ENCODE peak calls at places on chromosomes 11 and 22, in seven cellular contexts. T is tibial nerve, E is dorsolateral prefrontal cortex, W is upper lobe of right lung, H is lower lobe of right lung, Q is bronchial epithelial cell, L is left lung. G is an unnamed sample.

GRCh38 chr11:134664447-134664846 is 252.4 kb upstream of the B3GAT1 start:
- DNase-seq in E (no peak), T (no peak), W (no peak), H (no peak), Q (no peak), L (no peak), G (no peak)

GRCh38 chr22:42190274-42190673 is 59.7 kb upstream of the CYP2D6 start:
- DNase-seq in E (no peak), H (no peak), W (no peak), L (no peak), T (no peak), Q (no peak), G (no peak)

GRCh38 chr22:46966495-46966845 is 204.0 kb downstream of the TBC1D22A start:
- DNase-seq in H (no peak), T (no peak), E (no peak), W (no peak), L (no peak), Q (no peak), G (no peak)

GRCh38 chr11:8937159-8937558 is 4.4 kb upstream of the C11orf16 start:
- DNase-seq in W (no peak), E (no peak), Q (no peak), T (no peak), H (no peak), L (no peak), G (no peak)

GRCh38 chr11:30579348-30579747 is 6.8 kb downstream of the MPPED2 start:
- DNase-seq in E (no peak), H (no peak), T (no peak), Q (no peak), L (no peak), W (no peak), G (no peak)

GRCh38 chr22:37803636-37804371 is 3.9 kb upstream of the GCAT start:
- DNase-seq in W (no peak), Q (no peak), E (no peak), L (no peak), H (no peak), T (no peak), G (no peak)

GRCh38 chr22:48089601-48090331 is 1327.3 kb downstream of the TBC1D22A start:
- DNase-seq in T (peak), Q (no peak), W (peak), E (peak), L (no peak), H (no peak), G (no peak)

GRCh38 chr22:30211124-30211820 is 35.3 kb downstream of the LIF start:
- DNase-seq in Q (no peak), T (no peak), E (no peak), L (no peak), W (peak), H (no peak), G (no peak)

GRCh38 chr11:134666273-134667174 is 254.5 kb upstream of the B3GAT1 start:
- DNase-seq in E (no peak), T (no peak), Q (no peak), W (no peak), L (no peak), H (no peak), G (no peak)

GRCh38 chr22:36911887-36912661 is 1.4 kb upstream of the CSF2RB start:
- DNase-seq in T (no peak), Q (no peak), E (no peak), W (no peak), H (no peak), L (no peak), G (peak)

GRCh38 chr11:72113170-72113808 is 794 bp upstream of the ANAPC15 start:
- DNase-seq in H (no peak), Q (peak), W (no peak), L (no peak), T (no peak), E (no peak), G (peak)

GRCh38 chr22:38267086-38267485 is 5.7 kb downstream of the TMEM184B start:
- DNase-seq in L (no peak), E (no peak), Q (no peak), W (no peak), H (no peak), T (no peak), G (no peak)

GRCh38 chr11:125416993-125417935 is 78.8 kb downstream of the FEZ1 start:
- DNase-seq in Q (no peak), E (no peak), L (no peak), W (no peak), H (no peak), T (no peak), G (no peak)

GRCh38 chr11:126211236-126212088 is at the start of the genes FAM118B and RPUSD4:
- DNase-seq in H (peak), Q (peak), E (peak), W (peak), L (peak), T (peak), G (peak)

GRCh38 chr11:37642321-37642720 is 1044.3 kb upstream of the RAG2 start:
- DNase-seq in Q (no peak), T (no peak), L (no peak), E (no peak), W (no peak), H (no peak), G (no peak)

GRCh38 chr11:129320485-129320884 is 55.2 kb upstream of the BARX2 start:
- DNase-seq in Q (peak), L (no peak), T (no peak), W (no peak), H (no peak), E (no peak), G (no peak)

GRCh38 chr11:62370743-62371440 is 33.6 kb downstream of the ASRGL1 start:
- DNase-seq in E (no peak), W (peak), H (peak), L (peak), T (no peak), Q (no peak), G (no peak)

GRCh38 chr11:80846442-80846841 is 1405.6 kb upstream of the TENM4 start:
- DNase-seq in Q (no peak), H (no peak), L (no peak), T (no peak), E (no peak), W (no peak), G (no peak)

GRCh38 chr22:30392661-30393321 is 4.0 kb upstream of the SEC14L2 start:
- DNase-seq in E (no peak), T (no peak), L (no peak), H (no peak), W (peak), Q (no peak), G (no peak)

GRCh38 chr11:48116843-48117242 is 99.8 kb upstream of the OR4B1 start:
- DNase-seq in W (no peak), L (no peak), H (no peak), Q (no peak), T (no peak), E (no peak), G (no peak)
- TF ChIP-seq CTCF in W (peak), L (peak), H (peak), Q (peak), T (no peak), E (peak), G (peak)

GRCh38 chr11:1706634-1707400 is 9.8 kb downstream of the KRTAP5-6 start:
- DNase-seq in H (no peak), L (peak), E (no peak), T (no peak), Q (no peak), W (no peak), G (no peak)
- TF ChIP-seq CTCF in H (peak), L (no peak), E (peak), T (no peak), Q (no peak), W (peak), G (peak)

GRCh38 chr11:119991669-119992068 is 146.2 kb downstream of the TRIM29 start:
- DNase-seq in H (no peak), T (no peak), W (peak), L (peak), Q (no peak), E (no peak), G (no peak)

GRCh38 chr11:119992171-119993051 is 145.5 kb downstream of the TRIM29 start:
- DNase-seq in L (peak), T (no peak), E (no peak), Q (no peak), H (no peak), W (peak), G (no peak)

GRCh38 chr11:119991022-119991404 is 146.9 kb downstream of the TRIM29 start:
- DNase-seq in E (no peak), H (no peak), Q (no peak), T (no peak), L (no peak), W (no peak), G (no peak)

GRCh38 chr11:119995730-119996491 is 142.0 kb downstream of the TRIM29 start:
- DNase-seq in W (no peak), H (no peak), T (no peak), E (peak), L (no peak), Q (no peak), G (no peak)

DNA sequence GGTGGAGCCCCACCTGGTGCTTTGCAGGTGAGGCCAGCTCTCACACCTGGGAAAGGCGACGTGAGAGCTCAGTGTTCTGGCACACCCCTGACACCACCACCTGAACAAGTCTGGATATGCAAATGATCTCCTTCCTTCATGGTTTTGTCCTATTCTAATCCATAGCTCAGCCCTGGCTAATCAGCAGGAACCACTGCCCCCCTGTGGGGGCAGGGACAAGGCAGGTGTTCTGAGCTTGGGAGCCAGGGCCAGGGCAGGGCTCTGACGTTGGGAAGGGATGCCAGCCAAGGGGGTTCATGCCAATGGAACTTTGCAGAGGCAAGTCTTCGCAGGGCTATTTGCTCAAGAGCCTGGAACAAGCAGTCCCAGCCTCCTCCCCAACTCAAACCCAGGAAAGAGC is 144.2 kb downstream of the TRIM29 start:
- DNase-seq in W (no peak), E (no peak), T (no peak), L (no peak), H (no peak), Q (peak), G (no peak)
- TF ChIP-seq CTCF in W (no peak), E (no peak), T (no peak), L (no peak), H (no peak), Q (peak), G (no peak)

GRCh38 chr22:22978637-22979036 is 91.0 kb downstream of the IGLL5 start:
- DNase-seq in T (no peak), H (no peak), E (no peak), W (no peak), Q (no peak), L (no peak), G (no peak)

GRCh38 chr22:22977479-22978200 is 90.0 kb downstream of the IGLL5 start:
- DNase-seq in H (no peak), W (no peak), E (no peak), T (no peak), L (no peak), Q (no peak), G (no peak)

GRCh38 chr22:22974156-22974555 is 86.5 kb downstream of the IGLL5 start:
- DNase-seq in E (no peak), W (no peak), H (no peak), Q (no peak), T (no peak), L (no peak), G (no peak)

GRCh38 chr22:22974795-22975580 is 87.4 kb downstream of the IGLL5 start:
- DNase-seq in H (no peak), T (no peak), W (no peak), L (no peak), Q (no peak), E (no peak), G (no peak)

DNA sequence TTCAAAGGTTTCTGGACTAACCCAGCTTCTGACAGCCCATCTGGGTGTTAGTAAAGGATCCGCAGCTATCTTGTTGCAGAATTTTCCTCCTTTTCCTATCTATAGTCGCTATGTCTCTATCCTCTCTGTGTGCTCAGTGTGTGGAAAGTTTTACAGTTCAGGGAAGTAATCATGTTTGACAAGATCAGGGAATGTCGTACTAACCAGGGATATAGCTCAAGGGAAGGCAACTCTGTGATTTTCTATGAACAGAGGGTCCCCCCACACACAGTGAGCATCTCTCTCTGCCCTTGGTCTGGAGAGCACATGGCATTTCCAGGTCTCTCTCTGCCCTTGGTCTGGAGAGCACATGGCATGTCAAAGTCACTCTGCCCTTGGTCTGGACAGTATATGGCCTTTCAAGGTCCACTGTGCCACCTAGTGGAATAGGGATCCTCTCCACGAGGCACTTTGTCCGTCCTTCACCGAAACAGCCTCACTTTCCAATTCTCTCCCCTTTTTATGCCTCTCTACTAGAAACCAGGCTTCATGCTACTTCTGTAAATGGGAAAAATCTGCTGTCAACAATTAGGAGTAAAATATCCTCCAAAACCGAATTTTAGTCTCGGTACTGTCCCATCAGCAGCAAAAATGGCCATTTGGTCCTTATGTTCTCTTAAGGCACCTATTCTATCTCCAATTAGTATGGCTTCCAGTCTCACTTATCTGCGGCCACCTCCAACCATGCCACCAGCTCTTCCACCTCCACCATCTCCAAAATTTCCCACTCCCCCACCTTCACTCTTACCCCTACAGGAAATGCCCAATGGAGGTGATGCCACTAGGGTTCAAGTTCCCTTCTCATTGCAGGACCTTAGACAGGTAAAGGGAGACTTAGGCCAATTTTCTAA is 88.7 kb downstream of the IGLL5 start:
- DNase-seq in E (no peak), W (no peak), H (no peak), T (no peak), L (no peak), Q (no peak), G (no peak)
- TF ChIP-seq CTCF in E (no peak), W (no peak), H (no peak), T (no peak), L (no peak), Q (no peak), G (peak)

GRCh38 chr11:839875-840617 is 2.3 kb downstream of the POLR2L start:
- DNase-seq in L (no peak), Q (no peak), E (no peak), W (no peak), H (no peak), T (no peak), G (no peak)
- TF ChIP-seq CTCF in L (no peak), Q (peak), E (no peak), W (peak), H (no peak), T (no peak), G (peak)

GRCh38 chr22:50243704-50244419 is 961 bp downstream of the TUBGCP6 start:
- DNase-seq in Q (no peak), H (no peak), W (no peak), L (no peak), T (no peak), E (no peak), G (no peak)

GRCh38 chr22:50246242-50247175 is 1.7 kb upstream of the TUBGCP6 start:
- DNase-seq in L (no peak), Q (no peak), T (no peak), W (no peak), E (no peak), H (no peak), G (no peak)

GRCh38 chr22:50245214-50246072 is 620 bp upstream of the TUBGCP6 start:
- DNase-seq in T (no peak), L (no peak), H (no peak), E (no peak), W (no peak), Q (no peak), G (no peak)

GRCh38 chr22:50242406-50242949 is 2.3 kb downstream of the TUBGCP6 start:
- DNase-seq in W (no peak), T (no peak), H (no peak), Q (no peak), E (no peak), L (no peak), G (no peak)

DNA sequence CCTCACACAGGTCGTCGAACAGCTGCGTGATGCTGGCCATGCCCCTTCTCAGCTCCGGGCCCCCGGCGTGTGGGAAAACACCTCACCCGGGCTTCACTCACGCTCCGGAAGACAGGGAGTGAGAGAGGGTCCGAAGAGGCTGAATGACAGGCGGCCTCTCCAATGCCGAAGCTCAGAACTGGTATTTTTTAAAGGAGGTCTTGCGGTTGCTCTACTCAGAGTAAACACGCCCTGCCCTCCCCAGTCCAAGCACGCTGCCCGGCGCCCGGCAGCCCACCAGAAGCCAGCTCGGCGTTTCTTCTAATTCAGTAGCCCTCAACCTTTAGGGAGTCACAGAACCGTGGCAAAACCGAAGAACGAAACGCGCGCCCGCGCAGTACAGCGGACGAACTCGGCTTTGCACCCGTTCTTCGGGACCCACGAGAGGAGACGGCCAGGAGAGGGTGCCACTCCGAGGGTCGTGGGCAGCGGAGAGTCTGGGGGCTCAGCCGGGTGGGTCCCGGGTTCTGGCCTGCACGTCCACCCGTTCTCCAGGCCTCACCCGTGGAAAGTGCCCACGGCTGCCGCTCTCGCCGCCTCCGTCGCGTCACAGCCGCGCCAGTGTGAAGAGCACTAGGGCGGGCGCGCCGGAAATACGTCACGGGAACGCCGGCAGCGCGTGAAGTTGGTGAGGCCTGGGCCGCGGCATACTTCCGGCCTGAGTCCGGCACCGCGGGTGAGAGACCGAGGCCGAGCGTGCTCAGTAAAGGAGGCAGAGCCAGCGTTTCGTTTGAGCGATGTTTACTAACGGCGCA is at the start of gene TUBGCP6:
- DNase-seq in L (peak), H (peak), E (peak), W (peak), Q (peak), T (peak), G (peak)
- TF ChIP-seq CTCF in L (no peak), H (peak), E (peak), W (peak), Q (peak), T (peak), G (peak)